ENCODE peak calls at places on chromosomes 2 and 18, in nine cellular contexts. P is vagina; F is stimulated activated naive CD8-positive, alpha-beta T cell treated with anti-CD3 and anti-CD28 coated beads, Interleukin-15, Interleukin-2, amounts not matched to agents 100 U/mL and 50 U/mL, for 24 hours; T is CD4-positive, CD25-positive, alpha-beta regulatory T cell; E is HS-5; K is mucosa of gallbladder; U is stimulated activated CD4-positive, alpha-beta T cell treated with anti-CD3 and anti-CD28 coated beads, Interleukin-4, amount 100 ng/mL, for 1 hour; I is cerebellar cortex; W is CD8-positive, alpha-beta memory T cell. M is an unnamed sample.

GRCh38 chr2:236887519-236887918 is 198.2 kb upstream of the COPS8 start:
- DNase-seq in P (no peak), F (no peak), T (no peak), E (no peak), K (no peak), U (no peak), I (no peak), W (no peak), M (no peak)

GRCh38 chr2:172052000-172052983 is 33.0 kb upstream of the DLX1 start:
- DNase-seq in P (no peak), F (no peak), T (no peak), E (no peak), K (no peak), U (no peak), I (peak), W (no peak), M (no peak)

GRCh38 chr2:143132360-143132759 is 3.1 kb downstream of the ARHGAP15 start:
- DNase-seq in P (no peak), F (peak), T (no peak), E (no peak), K (no peak), U (no peak), I (no peak), W (no peak), M (no peak)

GRCh38 chr2:191434072-191434471 is 188.9 kb downstream of the MYO1B start:
- DNase-seq in P (no peak), F (no peak), T (no peak), E (no peak), K (no peak), U (no peak), I (no peak), W (no peak), M (no peak)

GRCh38 chr2:163556511-163556910 is 179.3 kb downstream of the FIGN start:
- DNase-seq in P (no peak), F (no peak), T (no peak), E (no peak), K (no peak), U (no peak), I (no peak), W (no peak), M (no peak)

GRCh38 chr18:41938445-41938844 is 16.6 kb upstream of the PIK3C3 start:
- DNase-seq in P (no peak), F (no peak), T (no peak), E (peak), K (no peak), U (no peak), I (no peak), W (no peak), M (no peak)

GRCh38 chr2:1577846-1578245 is 164.6 kb downstream of the TPO start:
- DNase-seq in P (no peak), F (no peak), T (no peak), E (no peak), K (no peak), U (no peak), I (no peak), W (no peak), M (no peak)

GRCh38 chr2:188984680-188985079 is 10.5 kb downstream of the COL3A1 start:
- DNase-seq in P (no peak), F (no peak), T (no peak), E (peak), K (peak), U (no peak), I (no peak), W (no peak), M (no peak)

M was measured in T-cell.